ENCODE peak calls at places on chromosomes 6 and 20, in seven cellular contexts. One of them, this sample, is unnamed.

GRCh38 chr20:10281911-10282310 is 63.3 kb downstream of the SNAP25 start:
- DNase-seq in Panc1: no peak
- DNase-seq in head of caudate nucleus: no peak
- DNase-seq in stimulated activated naive CD8-positive, alpha-beta T cell treated with anti-CD3 and anti-CD28 coated beads, Interleukin-15, Interleukin-2, amounts not matched to agents 100 U/mL and 50 U/mL, for 24 hours: no peak
- DNase-seq in activated CD4-positive, alpha-beta T cell treated with anti-CD3 and anti-CD28 coated beads for 48 hours: no peak
- DNase-seq in RPMI8226: no peak
- DNase-seq in mesendoderm: no peak
- DNase-seq in this sample: no peak

GRCh38 chr6:109687271-109687721 is 3.7 kb downstream of the AK9 start:
- DNase-seq in Panc1: peak; percentile 30
- DNase-seq in stimulated activated naive CD8-positive, alpha-beta T cell treated with anti-CD3 and anti-CD28 coated beads, Interleukin-15, Interleukin-2, amounts not matched to agents 100 U/mL and 50 U/mL, for 24 hours: peak; percentile 11
- DNase-seq in head of caudate nucleus: no peak
- DNase-seq in mesendoderm: no peak
- DNase-seq in activated CD4-positive, alpha-beta T cell treated with anti-CD3 and anti-CD28 coated beads for 48 hours: peak; percentile 11
- DNase-seq in RPMI8226: no peak
- DNase-seq in this sample: peak; percentile 93

GRCh38 chr6:125217369-125217768 is 63.8 kb downstream of the TPD52L1 start:
- DNase-seq in activated CD4-positive, alpha-beta T cell treated with anti-CD3 and anti-CD28 coated beads for 48 hours: no peak
- DNase-seq in stimulated activated naive CD8-positive, alpha-beta T cell treated with anti-CD3 and anti-CD28 coated beads, Interleukin-15, Interleukin-2, amounts not matched to agents 100 U/mL and 50 U/mL, for 24 hours: no peak
- DNase-seq in head of caudate nucleus: no peak
- DNase-seq in mesendoderm: no peak
- DNase-seq in Panc1: no peak
- DNase-seq in RPMI8226: no peak
- DNase-seq in this sample: no peak

GRCh38 chr6:29916741-29917140 is 25.6 kb upstream of the HLA-A start:
- DNase-seq in mesendoderm: no peak
- DNase-seq in stimulated activated naive CD8-positive, alpha-beta T cell treated with anti-CD3 and anti-CD28 coated beads, Interleukin-15, Interleukin-2, amounts not matched to agents 100 U/mL and 50 U/mL, for 24 hours: no peak
- DNase-seq in RPMI8226: no peak
- DNase-seq in activated CD4-positive, alpha-beta T cell treated with anti-CD3 and anti-CD28 coated beads for 48 hours: no peak
- DNase-seq in Panc1: no peak
- DNase-seq in head of caudate nucleus: no peak
- DNase-seq in this sample: no peak

GRCh38 chr6:74431873-74432272 is 735.9 kb downstream of the CD109 start:
- DNase-seq in RPMI8226: no peak
- DNase-seq in stimulated activated naive CD8-positive, alpha-beta T cell treated with anti-CD3 and anti-CD28 coated beads, Interleukin-15, Interleukin-2, amounts not matched to agents 100 U/mL and 50 U/mL, for 24 hours: no peak
- DNase-seq in activated CD4-positive, alpha-beta T cell treated with anti-CD3 and anti-CD28 coated beads for 48 hours: no peak
- DNase-seq in Panc1: no peak
- DNase-seq in mesendoderm: no peak
- DNase-seq in head of caudate nucleus: no peak
- DNase-seq in this sample: peak; percentile 28

GRCh38 chr6:132715204-132715603 is 1.3 kb upstream of the VNN1 start:
- DNase-seq in head of caudate nucleus: peak; percentile 75
- DNase-seq in Panc1: peak; percentile 35
- DNase-seq in mesendoderm: peak; percentile 94
- DNase-seq in activated CD4-positive, alpha-beta T cell treated with anti-CD3 and anti-CD28 coated beads for 48 hours: no peak
- DNase-seq in stimulated activated naive CD8-positive, alpha-beta T cell treated with anti-CD3 and anti-CD28 coated beads, Interleukin-15, Interleukin-2, amounts not matched to agents 100 U/mL and 50 U/mL, for 24 hours: no peak
- DNase-seq in RPMI8226: peak; percentile 7
- DNase-seq in this sample: peak; percentile 85

GRCh38 chr6:158666637-158667359 is 16.9 kb downstream of the SYTL3 start:
- DNase-seq in Panc1: no peak
- DNase-seq in stimulated activated naive CD8-positive, alpha-beta T cell treated with anti-CD3 and anti-CD28 coated beads, Interleukin-15, Interleukin-2, amounts not matched to agents 100 U/mL and 50 U/mL, for 24 hours: no peak
- DNase-seq in head of caudate nucleus: no peak
- DNase-seq in RPMI8226: no peak
- DNase-seq in activated CD4-positive, alpha-beta T cell treated with anti-CD3 and anti-CD28 coated beads for 48 hours: no peak
- DNase-seq in mesendoderm: no peak
- DNase-seq in this sample: peak; percentile 75

GRCh38 chr6:31495580-31495979 is 2.4 kb upstream of the MICB start:
- DNase-seq in mesendoderm: peak; percentile 43
- DNase-seq in stimulated activated naive CD8-positive, alpha-beta T cell treated with anti-CD3 and anti-CD28 coated beads, Interleukin-15, Interleukin-2, amounts not matched to agents 100 U/mL and 50 U/mL, for 24 hours: no peak
- DNase-seq in activated CD4-positive, alpha-beta T cell treated with anti-CD3 and anti-CD28 coated beads for 48 hours: no peak
- DNase-seq in head of caudate nucleus: no peak
- DNase-seq in RPMI8226: peak; percentile 19
- DNase-seq in Panc1: no peak
- DNase-seq in this sample: peak; percentile 45

GRCh38 chr20:32067234-32067821 is 15.3 kb downstream of the HCK start:
- DNase-seq in RPMI8226: no peak
- DNase-seq in stimulated activated naive CD8-positive, alpha-beta T cell treated with anti-CD3 and anti-CD28 coated beads, Interleukin-15, Interleukin-2, amounts not matched to agents 100 U/mL and 50 U/mL, for 24 hours: no peak
- DNase-seq in Panc1: no peak
- DNase-seq in activated CD4-positive, alpha-beta T cell treated with anti-CD3 and anti-CD28 coated beads for 48 hours: no peak
- DNase-seq in head of caudate nucleus: no peak
- DNase-seq in mesendoderm: no peak
- DNase-seq in this sample: no peak

GRCh38 chr6:35474129-35474977 is 6.2 kb downstream of the RPL10A start:
- DNase-seq in head of caudate nucleus: no peak
- DNase-seq in stimulated activated naive CD8-positive, alpha-beta T cell treated with anti-CD3 and anti-CD28 coated beads, Interleukin-15, Interleukin-2, amounts not matched to agents 100 U/mL and 50 U/mL, for 24 hours: peak; percentile 51
- DNase-seq in Panc1: no peak
- DNase-seq in activated CD4-positive, alpha-beta T cell treated with anti-CD3 and anti-CD28 coated beads for 48 hours: peak; percentile 34
- DNase-seq in mesendoderm: peak; percentile 29
- DNase-seq in RPMI8226: no peak
- DNase-seq in this sample: no peak

GRCh38 chr6:45504947-45505346 is 127.2 kb upstream of the SUPT3H start:
- DNase-seq in Panc1: no peak
- DNase-seq in head of caudate nucleus: no peak
- DNase-seq in stimulated activated naive CD8-positive, alpha-beta T cell treated with anti-CD3 and anti-CD28 coated beads, Interleukin-15, Interleukin-2, amounts not matched to agents 100 U/mL and 50 U/mL, for 24 hours: no peak
- DNase-seq in activated CD4-positive, alpha-beta T cell treated with anti-CD3 and anti-CD28 coated beads for 48 hours: no peak
- DNase-seq in RPMI8226: no peak
- DNase-seq in mesendoderm: peak; percentile 93
- DNase-seq in this sample: peak; percentile 85

GRCh38 chr20:19849341-19850189 is 91.5 kb downstream of the RIN2 start:
- DNase-seq in activated CD4-positive, alpha-beta T cell treated with anti-CD3 and anti-CD28 coated beads for 48 hours: no peak
- DNase-seq in head of caudate nucleus: peak; percentile 52
- DNase-seq in Panc1: no peak
- DNase-seq in RPMI8226: no peak
- DNase-seq in mesendoderm: no peak
- DNase-seq in stimulated activated naive CD8-positive, alpha-beta T cell treated with anti-CD3 and anti-CD28 coated beads, Interleukin-15, Interleukin-2, amounts not matched to agents 100 U/mL and 50 U/mL, for 24 hours: no peak
- DNase-seq in this sample: no peak

GRCh38 chr6:143449731-143450452 is 603 bp downstream of the ADAT2 start:
- DNase-seq in mesendoderm: peak; percentile 41
- DNase-seq in activated CD4-positive, alpha-beta T cell treated with anti-CD3 and anti-CD28 coated beads for 48 hours: peak; percentile 35
- DNase-seq in RPMI8226: peak; percentile 68
- DNase-seq in stimulated activated naive CD8-positive, alpha-beta T cell treated with anti-CD3 and anti-CD28 coated beads, Interleukin-15, Interleukin-2, amounts not matched to agents 100 U/mL and 50 U/mL, for 24 hours: peak; percentile 37
- DNase-seq in Panc1: no peak
- DNase-seq in head of caudate nucleus: no peak
- DNase-seq in this sample: peak; percentile 8

GRCh38 chr6:132067286-132067685 is 116.1 kb upstream of the CCN2 start:
- DNase-seq in stimulated activated naive CD8-positive, alpha-beta T cell treated with anti-CD3 and anti-CD28 coated beads, Interleukin-15, Interleukin-2, amounts not matched to agents 100 U/mL and 50 U/mL, for 24 hours: no peak
- DNase-seq in activated CD4-positive, alpha-beta T cell treated with anti-CD3 and anti-CD28 coated beads for 48 hours: no peak
- DNase-seq in Panc1: no peak
- DNase-seq in mesendoderm: no peak
- DNase-seq in RPMI8226: no peak
- DNase-seq in head of caudate nucleus: no peak
- DNase-seq in this sample: no peak

GRCh38 chr6:109961666-109962065 is 16.4 kb upstream of the GPR6 start:
- DNase-seq in mesendoderm: no peak
- DNase-seq in stimulated activated naive CD8-positive, alpha-beta T cell treated with anti-CD3 and anti-CD28 coated beads, Interleukin-15, Interleukin-2, amounts not matched to agents 100 U/mL and 50 U/mL, for 24 hours: peak; percentile 5
- DNase-seq in RPMI8226: no peak
- DNase-seq in head of caudate nucleus: no peak
- DNase-seq in activated CD4-positive, alpha-beta T cell treated with anti-CD3 and anti-CD28 coated beads for 48 hours: no peak
- DNase-seq in Panc1: no peak
- DNase-seq in this sample: peak; percentile 73

GRCh38 chr20:57838670-57839142 is 128.9 kb upstream of the PMEPA1 start:
- DNase-seq in RPMI8226: no peak
- DNase-seq in stimulated activated naive CD8-positive, alpha-beta T cell treated with anti-CD3 and anti-CD28 coated beads, Interleukin-15, Interleukin-2, amounts not matched to agents 100 U/mL and 50 U/mL, for 24 hours: no peak
- DNase-seq in Panc1: no peak
- DNase-seq in head of caudate nucleus: no peak
- DNase-seq in mesendoderm: no peak
- DNase-seq in activated CD4-positive, alpha-beta T cell treated with anti-CD3 and anti-CD28 coated beads for 48 hours: no peak
- DNase-seq in this sample: no peak

GRCh38 chr6:169993861-169994481 is 242.5 kb downstream of the ERMARD start:
- DNase-seq in stimulated activated naive CD8-positive, alpha-beta T cell treated with anti-CD3 and anti-CD28 coated beads, Interleukin-15, Interleukin-2, amounts not matched to agents 100 U/mL and 50 U/mL, for 24 hours: no peak
- DNase-seq in RPMI8226: no peak
- DNase-seq in activated CD4-positive, alpha-beta T cell treated with anti-CD3 and anti-CD28 coated beads for 48 hours: no peak
- DNase-seq in mesendoderm: no peak
- DNase-seq in Panc1: no peak
- DNase-seq in head of caudate nucleus: no peak
- DNase-seq in this sample: no peak

GRCh38 chr20:2596673-2597279 is 55.7 kb upstream of the NOP56 start:
- DNase-seq in stimulated activated naive CD8-positive, alpha-beta T cell treated with anti-CD3 and anti-CD28 coated beads, Interleukin-15, Interleukin-2, amounts not matched to agents 100 U/mL and 50 U/mL, for 24 hours: no peak
- DNase-seq in RPMI8226: no peak
- DNase-seq in Panc1: no peak
- DNase-seq in head of caudate nucleus: no peak
- DNase-seq in mesendoderm: no peak
- DNase-seq in activated CD4-positive, alpha-beta T cell treated with anti-CD3 and anti-CD28 coated beads for 48 hours: no peak
- DNase-seq in this sample: peak; percentile 9

GRCh38 chr6:89834884-89835792 is 5.5 kb downstream of the CASP8AP2 start:
- DNase-seq in Panc1: no peak
- DNase-seq in activated CD4-positive, alpha-beta T cell treated with anti-CD3 and anti-CD28 coated beads for 48 hours: peak; percentile 57
- DNase-seq in mesendoderm: no peak
- DNase-seq in head of caudate nucleus: no peak
- DNase-seq in stimulated activated naive CD8-positive, alpha-beta T cell treated with anti-CD3 and anti-CD28 coated beads, Interleukin-15, Interleukin-2, amounts not matched to agents 100 U/mL and 50 U/mL, for 24 hours: peak; percentile 44
- DNase-seq in RPMI8226: no peak
- DNase-seq in this sample: no peak